ENCODE peak calls at places on chromosomes 1 and 21, in nine cellular contexts. E is myocyte, I is C1 segment of cervical spinal cord, X is NCI-H446, F is kidney tubule cell, H is upper lobe of left lung, Q is GM13977, V is endothelial cell, B is iris pigment epithelial cell. T is an unnamed sample.

GRCh38 chr1:41547336-41547735 is 62.9 kb upstream of the EDN2 start:
- DNase-seq in I (no peak), B (no peak), F (no peak), H (no peak), V (no peak), E (no peak), Q (no peak), X (no peak), T (no peak)

GRCh38 chr1:224696891-224697765 is 81.0 kb downstream of the CNIH3 start:
- DNase-seq in H (no peak), V (no peak), X (no peak), I (no peak), B (peak), F (peak), E (peak), Q (no peak), T (no peak)

GRCh38 chr1:82517586-82517985 is 716.9 kb downstream of the ADGRL2 start:
- DNase-seq in I (no peak), X (no peak), Q (no peak), F (peak), V (peak), E (peak), H (no peak), B (peak), T (no peak)

GRCh38 chr1:234515411-234515810 is 36.4 kb upstream of the TARBP1 start:
- DNase-seq in X (no peak), F (peak), E (peak), V (no peak), B (no peak), H (no peak), Q (no peak), I (no peak), T (no peak)

GRCh38 chr1:43546388-43547100 is 15.9 kb downstream of the PTPRF start:
- DNase-seq in I (no peak), B (no peak), Q (no peak), H (no peak), X (no peak), V (no peak), F (no peak), E (no peak), T (no peak)

GRCh38 chr1:85612704-85613361 is 32.3 kb downstream of the CCN1 start:
- DNase-seq in B (peak), F (peak), V (no peak), X (peak), H (no peak), Q (no peak), I (no peak), E (peak), T (no peak)

GRCh38 chr1:223712856-223713494 is 636 bp downstream of the CAPN2 start:
- DNase-seq in F (no peak), Q (no peak), E (peak), B (no peak), X (no peak), H (peak), I (no peak), V (peak), T (peak)

GRCh38 chr1:99669821-99670220 is 23.9 kb downstream of the PALMD start:
- DNase-seq in X (no peak), B (no peak), H (no peak), F (peak), Q (no peak), V (no peak), E (no peak), I (no peak), T (no peak)

GRCh38 chr1:63833346-63834065 is 59.7 kb downstream of the ROR1 start:
- DNase-seq in I (no peak), H (no peak), X (no peak), F (no peak), E (no peak), B (no peak), V (no peak), Q (no peak), T (no peak)

GRCh38 chr21:45020629-45021427 is 53.6 kb upstream of the ADARB1 start:
- DNase-seq in B (peak), F (no peak), Q (no peak), V (no peak), H (peak), E (no peak), X (no peak), I (no peak), T (no peak)

GRCh38 chr1:45306319-45306718 is 20.4 kb upstream of the HPDL start:
- DNase-seq in Q (peak), X (no peak), E (no peak), I (no peak), H (no peak), F (peak), B (peak), V (no peak), T (no peak)

GRCh38 chr1:54167422-54168139 is 14.8 kb upstream of the CDCP2 start:
- DNase-seq in V (no peak), X (no peak), B (peak), E (no peak), H (no peak), I (no peak), F (peak), Q (no peak), T (no peak)

GRCh38 chr1:41638086-41639024 is 153.9 kb upstream of the EDN2 start:
- DNase-seq in Q (no peak), E (peak), V (no peak), F (no peak), H (peak), I (no peak), B (no peak), X (peak), T (no peak)

GRCh38 chr1:100360790-100361232 is 8.5 kb downstream of the CDC14A start:
- DNase-seq in B (peak), E (peak), V (no peak), X (peak), I (no peak), F (peak), Q (no peak), H (no peak), T (no peak)

GRCh38 chr21:44766014-44766817 is 35.4 kb downstream of the UBE2G2 start:
- DNase-seq in I (no peak), H (peak), F (no peak), X (no peak), E (no peak), Q (no peak), B (no peak), V (no peak), T (no peak)

GRCh38 chr1:156608036-156608674 is 6.9 kb upstream of the GPATCH4 start:
- DNase-seq in E (peak), F (peak), Q (peak), I (peak), X (peak), V (peak), H (no peak), B (peak), T (peak)

GRCh38 chr1:59107516-59107915 is 189.4 kb upstream of the FGGY start:
- DNase-seq in H (peak), B (peak), X (peak), Q (no peak), F (no peak), E (peak), V (no peak), I (peak), T (peak)

T was measured in gastrocnemius medialis.